ENCODE peak calls at places on chromosomes 1 and 21, in nine cellular contexts. S is RPMI8226, H is breast epithelium, K is aorta, R is cortex of kidney, L is posterior vena cava, A is H54, J is hippocampal formation, N is SW 1271. Z is an unnamed sample.

GRCh38 chr21:39161064-39161463 is 22.2 kb downstream of the PSMG1 start:
- DNase-seq in S (no peak), H (no peak), K (no peak), R (no peak), L (no peak), A (no peak), J (no peak), N (no peak), Z (no peak)

GRCh38 chr1:179586107-179586823 is 5.4 kb upstream of the TDRD5 start:
- DNase-seq in S (peak), H (peak), K (peak), R (no peak), L (no peak), A (no peak), J (peak), N (no peak), Z (peak)

GRCh38 chr21:36966846-36967657 is 583 bp upstream of the HLCS start:
- DNase-seq in S (no peak), H (no peak), K (no peak), R (no peak), L (no peak), A (no peak), J (no peak), N (no peak), Z (no peak)

GRCh38 chr1:90833497-90834087 is 116.5 kb upstream of the BARHL2 start:
- DNase-seq in S (no peak), H (no peak), K (no peak), R (no peak), L (no peak), A (no peak), J (no peak), N (no peak), Z (no peak)

GRCh38 chr1:18278953-18279712 is 171.5 kb downstream of the IGSF21 start:
- DNase-seq in S (no peak), H (no peak), K (no peak), R (no peak), L (no peak), A (no peak), J (no peak), N (no peak), Z (no peak)

GRCh38 chr1:39154553-39155361 is 49.7 kb upstream of the MACF1 start:
- DNase-seq in S (peak), H (no peak), K (peak), R (no peak), L (no peak), A (no peak), J (no peak), N (peak), Z (no peak)

GRCh38 chr21:42233067-42233981 is 14.4 kb downstream of the ABCG1 start:
- DNase-seq in S (peak), H (no peak), K (peak), R (no peak), L (peak), A (no peak), J (peak), N (no peak), Z (peak)

GRCh38 chr1:93345633-93346471 is at the start of gene DR1:
- DNase-seq in S (peak), H (peak), K (peak), R (peak), L (peak), A (peak), J (peak), N (peak), Z (peak)

GRCh38 chr21:14523234-14523633 is 22.9 kb downstream of the SAMSN1 start:
- DNase-seq in S (peak), H (no peak), K (no peak), R (no peak), L (no peak), A (no peak), J (no peak), N (no peak), Z (no peak)

GRCh38 chr1:97820470-97821188 is 100.2 kb downstream of the DPYD start:
- DNase-seq in S (peak), H (no peak), K (no peak), R (no peak), L (no peak), A (no peak), J (no peak), N (peak), Z (no peak)

GRCh38 chr1:6753320-6754140 is 31.7 kb upstream of the CAMTA1 start:
- DNase-seq in S (no peak), H (no peak), K (no peak), R (no peak), L (peak), A (no peak), J (no peak), N (no peak), Z (no peak)

GRCh38 chr1:40267767-40268187 is 9.7 kb downstream of the ZMPSTE24 start:
- DNase-seq in S (no peak), H (no peak), K (no peak), R (no peak), L (no peak), A (peak), J (no peak), N (no peak), Z (no peak)

GRCh38 chr1:197638316-197638715 is 137.0 kb downstream of the DENND1B start:
- DNase-seq in S (no peak), H (no peak), K (no peak), R (no peak), L (no peak), A (no peak), J (no peak), N (no peak), Z (no peak)

GRCh38 chr1:227424948-227425347 is 106.7 kb upstream of the CDC42BPA start:
- DNase-seq in S (no peak), H (no peak), K (no peak), R (no peak), L (no peak), A (no peak), J (no peak), N (no peak), Z (no peak)

GRCh38 chr1:169109561-169110134 is 3.2 kb downstream of the ATP1B1 start:
- DNase-seq in S (no peak), H (peak), K (no peak), R (no peak), L (no peak), A (peak), J (peak), N (peak), Z (no peak)

Z was measured in Right ventricle myocardium superior.